ENCODE peak calls at places on chromosomes 16 and 17, in four cellular contexts. Q is mucosa of descending colon; K is naive thymus-derived CD4-positive, alpha-beta T cell; L is lower lobe of right lung. U is an unnamed sample.

GRCh38 chr16:31362476-31363405 is 7.8 kb downstream of the ITGAX start:
- DNase-seq in Q (no peak), K (no peak), L (no peak), U (peak)

GRCh38 chr17:63019138-63019873 is 53.3 kb downstream of the TANC2 start:
- DNase-seq in Q (no peak), K (no peak), L (no peak), U (no peak)

GRCh38 chr16:54930034-54930938 is at the start of gene IRX5:
- DNase-seq in Q (peak), K (no peak), L (peak), U (peak)

GRCh38 chr17:69336996-69337395 is 10.1 kb upstream of the ABCA5 start:
- DNase-seq in Q (no peak), K (no peak), L (no peak), U (no peak)

GRCh38 chr16:81457326-81458133 is 12.9 kb downstream of the CMIP start:
- DNase-seq in Q (no peak), K (no peak), L (no peak), U (no peak)

GRCh38 chr16:88035292-88035691 is 84.1 kb downstream of the BANP start:
- DNase-seq in Q (peak), K (no peak), L (no peak), U (peak)

GRCh38 chr17:49696233-49696761 is 11.5 kb downstream of the SLC35B1 start:
- DNase-seq in Q (no peak), K (peak), L (no peak), U (no peak)

GRCh38 chr17:77228224-77229215 is 87.8 kb downstream of the SEC14L1 start:
- DNase-seq in Q (no peak), K (no peak), L (peak), U (no peak)

GRCh38 chr17:79981661-79982101 is 54.0 kb downstream of the TBC1D16 start:
- DNase-seq in Q (peak), K (no peak), L (peak), U (peak)

GRCh38 chr17:78748730-78749317 is 33.2 kb downstream of the CYTH1 start:
- DNase-seq in Q (peak), K (peak), L (peak), U (no peak)

GRCh38 chr17:73343168-73343634 is 31.4 kb upstream of the CDC42EP4 start:
- DNase-seq in Q (peak), K (no peak), L (no peak), U (no peak)

GRCh38 chr16:74698220-74698619 is 2.4 kb downstream of the MLKL start:
- DNase-seq in Q (no peak), K (no peak), L (no peak), U (no peak)

GRCh38 chr17:29291163-29291752 is 2.7 kb downstream of the NUFIP2 start:
- DNase-seq in Q (no peak), K (peak), L (no peak), U (no peak)

GRCh38 chr17:8753136-8753975 is 5.0 kb downstream of the SPDYE4 start:
- DNase-seq in Q (no peak), K (no peak), L (no peak), U (no peak)

GRCh38 chr16:10976663-10977062 is 32.3 kb downstream of the CLEC16A start:
- DNase-seq in Q (no peak), K (no peak), L (no peak), U (no peak)

GRCh38 chr16:24075929-24076716 is 180.0 kb upstream of the CACNG3 start:
- DNase-seq in Q (no peak), K (no peak), L (no peak), U (no peak)

GRCh38 chr17:67993153-67993997 is 2.9 kb downstream of the C17orf58 start:
- DNase-seq in Q (peak), K (peak), L (peak), U (peak)

GRCh38 chr17:13725286-13725990 is 123.7 kb upstream of the HS3ST3A1 start:
- DNase-seq in Q (no peak), K (no peak), L (no peak), U (no peak)

GRCh38 chr17:34614698-34615097 is 35.3 kb downstream of the TMEM132E start:
- DNase-seq in Q (no peak), K (no peak), L (no peak), U (no peak)

GRCh38 chr17:76233588-76234353 is 6.5 kb downstream of the RNF157 start:
- DNase-seq in Q (no peak), K (no peak), L (no peak), U (no peak)

GRCh38 chr17:71500761-71501555 is 619.9 kb upstream of the SOX9 start:
- DNase-seq in Q (no peak), K (no peak), L (no peak), U (no peak)

GRCh38 chr17:27577884-27578717 is 52.9 kb upstream of the LGALS9 start:
- DNase-seq in Q (no peak), K (no peak), L (no peak), U (no peak)

GRCh38 chr17:13822671-13823070 is 220.9 kb upstream of the HS3ST3A1 start:
- DNase-seq in Q (no peak), K (no peak), L (no peak), U (no peak)

GRCh38 chr17:77151236-77151635 is 10.5 kb downstream of the SEC14L1 start:
- DNase-seq in Q (no peak), K (no peak), L (no peak), U (no peak)

GRCh38 chr16:6103561-6103960 is 1006.0 kb upstream of the EEF2KMT start:
- DNase-seq in Q (no peak), K (no peak), L (no peak), U (no peak)

GRCh38 chr16:64092284-64092683 is 1029.6 kb downstream of the CDH11 start:
- DNase-seq in Q (no peak), K (no peak), L (no peak), U (no peak)

GRCh38 chr16:15996432-15997109 is 47.2 kb downstream of the ABCC1 start:
- DNase-seq in Q (no peak), K (no peak), L (no peak), U (no peak)

GRCh38 chr17:78125976-78126894 is 2.3 kb downstream of the TMC6 start:
- DNase-seq in Q (no peak), K (no peak), L (no peak), U (no peak)

GRCh38 chr16:21336231-21336630 is 58.1 kb upstream of the CRYM start:
- DNase-seq in Q (no peak), K (no peak), L (no peak), U (no peak)

GRCh38 chr16:89114159-89114981 is 20.7 kb downstream of the ACSF3 start:
- DNase-seq in Q (peak), K (no peak), L (peak), U (peak)
- H3K4me3 ChIP-seq in Q (no peak), K (peak), L (peak), U (no peak)

GRCh38 chr16:57918444-57918843 is 52.5 kb downstream of the CNGB1 start:
- DNase-seq in Q (no peak), K (no peak), L (no peak), U (no peak)

GRCh38 chr16:57923418-57923817 is 47.5 kb downstream of the CNGB1 start:
- DNase-seq in Q (no peak), K (no peak), L (no peak), U (no peak)

GRCh38 chr16:57918994-57919393 is 51.9 kb downstream of the CNGB1 start:
- DNase-seq in Q (no peak), K (no peak), L (no peak), U (no peak)

GRCh38 chr16:57920215-57920890 is 50.6 kb downstream of the CNGB1 start:
- DNase-seq in Q (no peak), K (no peak), L (no peak), U (no peak)

DNA sequence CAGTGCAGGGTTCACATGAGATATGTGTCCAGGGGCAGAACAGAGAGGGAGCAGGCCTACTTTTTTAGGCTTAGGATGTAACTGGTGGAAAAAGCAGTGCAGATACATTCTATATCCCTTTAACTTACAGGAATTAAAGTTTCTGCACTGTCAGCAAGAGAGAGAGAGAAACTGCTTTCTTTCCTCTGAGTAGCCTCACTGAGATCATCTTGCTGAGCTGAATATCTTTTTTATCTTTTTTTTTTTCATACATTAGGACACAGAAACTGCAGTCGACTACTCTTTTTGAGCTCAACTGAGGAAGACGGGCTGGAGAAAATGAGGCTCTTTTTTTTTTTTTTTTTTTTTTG is 50.1 kb downstream of the CNGB1 start:
- DNase-seq in Q (no peak), K (no peak), L (no peak), U (no peak)
- H3K4me3 ChIP-seq in Q (no peak), K (no peak), L (no peak), U (no peak)

GRCh38 chr16:51773051-51773450 is 622.0 kb upstream of the SALL1 start:
- DNase-seq in Q (no peak), K (no peak), L (no peak), U (no peak)
- H3K4me3 ChIP-seq in Q (no peak), K (no peak), L (no peak), U (no peak)

GRCh38 chr17:48596735-48597491 is 3.3 kb upstream of the HOXB5 start:
- DNase-seq in Q (no peak), K (no peak), L (no peak), U (no peak)

GRCh38 chr17:48599373-48599772 is 5.4 kb downstream of the HOXB6 start:
- DNase-seq in Q (no peak), K (no peak), L (no peak), U (no peak)

GRCh38 chr17:48598727-48599126 is 5.1 kb upstream of the HOXB5 start:
- DNase-seq in Q (peak), K (no peak), L (no peak), U (no peak)

GRCh38 chr17:48597492-48597774 is 3.9 kb upstream of the HOXB5 start:
- DNase-seq in Q (peak), K (no peak), L (no peak), U (no peak)

GRCh38 chr17:48597775-48598631 is 4.4 kb upstream of the HOXB5 start:
- DNase-seq in Q (peak), K (no peak), L (peak), U (no peak)
- H3K4me3 ChIP-seq in Q (peak), K (peak), L (peak), U (peak)

GRCh38 chr17:42179911-42180410 is 981 bp downstream of the KCNH4 start:
- DNase-seq in Q (no peak), K (no peak), L (no peak), U (no peak)
- H3K4me3 ChIP-seq in Q (no peak), K (no peak), L (no peak), U (no peak)

DNA sequence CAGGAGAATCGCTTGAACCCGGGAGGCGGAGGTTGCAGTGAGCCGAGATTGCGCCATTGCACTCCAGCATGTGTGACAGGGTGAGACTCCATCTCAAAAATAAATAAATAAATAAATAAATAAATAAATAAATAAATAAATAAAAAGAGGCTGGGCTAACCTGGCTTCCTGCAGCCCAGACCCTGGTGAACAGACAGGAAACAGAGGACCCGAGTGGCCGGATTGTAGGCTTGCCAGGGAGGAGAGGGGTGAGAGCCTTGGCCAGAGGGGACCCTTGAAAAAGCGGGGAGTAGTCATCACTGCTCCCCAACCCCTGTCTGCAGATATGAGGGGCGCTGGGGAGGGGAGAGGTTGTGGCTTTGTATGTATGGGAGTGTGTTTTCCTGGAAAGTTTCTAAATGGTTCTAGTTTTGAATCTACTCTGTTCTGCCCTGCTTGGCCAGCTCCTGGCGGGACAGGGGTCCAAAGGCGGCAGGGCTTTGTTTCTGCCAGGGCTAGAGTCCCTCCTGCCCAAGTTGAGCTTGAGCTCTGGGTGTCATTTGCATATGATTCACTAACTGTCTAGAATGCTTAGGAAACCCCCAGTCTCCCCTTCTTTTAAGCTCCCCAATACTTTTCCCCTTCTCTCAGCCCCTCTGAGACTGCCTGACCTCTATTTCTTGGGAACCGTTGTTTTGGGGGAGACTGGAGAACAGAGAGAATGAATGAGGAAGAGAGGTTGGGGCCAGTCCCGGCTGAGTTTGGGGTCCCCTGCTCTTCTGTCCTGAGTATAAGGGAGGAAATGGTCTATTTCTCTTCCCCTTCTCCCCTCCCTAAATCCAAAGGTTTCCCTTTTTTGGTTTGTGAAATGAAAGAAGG is 16.4 kb downstream of the RARA start:
- DNase-seq in Q (peak), K (no peak), L (peak), U (no peak)
- H3K4me3 ChIP-seq in Q (no peak), K (peak), L (peak), U (no peak)

GRCh38 chr16:67517178-67517492 is 11.5 kb upstream of the RIPOR1 start:
- DNase-seq in Q (no peak), K (no peak), L (no peak), U (no peak)

GRCh38 chr16:67525176-67525860 is 3.3 kb upstream of the RIPOR1 start:
- DNase-seq in Q (no peak), K (no peak), L (no peak), U (no peak)

GRCh38 chr16:67517661-67518423 is 10.8 kb upstream of the RIPOR1 start:
- DNase-seq in Q (peak), K (no peak), L (no peak), U (no peak)

GRCh38 chr16:67518676-67519075 is 10.0 kb upstream of the RIPOR1 start:
- DNase-seq in Q (no peak), K (no peak), L (no peak), U (no peak)

GRCh38 chr16:67521095-67521804 is 7.4 kb upstream of the RIPOR1 start:
- DNase-seq in Q (peak), K (peak), L (peak), U (peak)
- H3K4me3 ChIP-seq in Q (no peak), K (peak), L (peak), U (peak)

DNA sequence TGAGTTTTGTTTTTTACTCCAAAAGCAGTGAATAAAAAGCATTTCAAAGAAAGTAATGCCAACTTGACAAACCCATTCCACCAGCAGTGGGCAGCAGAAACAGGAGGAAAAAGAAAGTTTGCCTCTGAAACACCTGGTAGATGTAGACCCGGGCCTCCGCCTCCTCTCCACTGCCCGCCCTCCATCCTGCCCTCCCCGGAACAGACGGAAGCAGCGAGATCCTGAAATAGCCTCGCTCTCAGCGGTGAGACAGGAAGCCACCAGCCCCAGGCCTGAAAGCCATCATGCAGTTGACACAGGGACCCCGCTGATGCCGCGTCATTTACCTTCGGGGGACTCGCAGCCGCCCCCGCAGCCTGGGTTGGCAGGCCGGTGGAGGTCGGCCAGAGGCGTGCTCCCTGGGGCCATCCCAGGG is 67.8 kb downstream of the C16orf78 start:
- DNase-seq in Q (peak), K (peak), L (no peak), U (peak)
- H3K4me3 ChIP-seq in Q (no peak), K (peak), L (peak), U (no peak)

GRCh38 chr17:3513305-3514035 is 37.7 kb downstream of the ASPA start:
- DNase-seq in Q (no peak), K (no peak), L (no peak), U (no peak)
- H3K4me3 ChIP-seq in Q (no peak), K (no peak), L (no peak), U (no peak)

U was measured in RWPE2.